ENCODE peak calls at places on chromosome 20, in five cellular contexts. W is RWPE2, G is fibroblast of mammary gland, Z is glutamatergic neuron, K is AG09319. F is an unnamed sample.
A peak's percentile ranks its signal among the peaks of the same experiment; 100 is the strongest.

GRCh38 chr20:11807070-11807741 is 110.5 kb upstream of the BTBD3 start:
- DNase-seq in G (peak; percentile 84), Z (no peak), W (no peak), K (peak; percentile 52), F (no peak)

GRCh38 chr20:14865169-14865568 is 527.8 kb upstream of the FLRT3 start:
- DNase-seq in W (no peak), K (no peak), G (peak; percentile 17), Z (no peak), F (no peak)

GRCh38 chr20:63177134-63177784 is 38.7 kb downstream of the YTHDF1 start:
- DNase-seq in K (no peak), G (no peak), W (no peak), Z (peak; percentile 87), F (no peak)

GRCh38 chr20:56752274-56752673 is 123.2 kb downstream of the TFAP2C start:
- DNase-seq in K (peak; percentile 58), G (no peak), Z (no peak), W (no peak), F (no peak)

GRCh38 chr20:43138061-43138860 is 51.4 kb downstream of the PTPRT start:
- DNase-seq in K (no peak), W (no peak), Z (no peak), G (no peak), F (no peak)

GRCh38 chr20:21509079-21509596 is 4.7 kb downstream of the NKX2-2 start:
- DNase-seq in K (no peak), G (no peak), W (no peak), Z (no peak), F (no peak)

GRCh38 chr20:36481380-36482043 is 59.8 kb upstream of the MYL9 start:
- DNase-seq in G (peak; percentile 44), K (no peak), Z (no peak), W (no peak), F (no peak)

GRCh38 chr20:11232249-11232648 is 558.5 kb upstream of the JAG1 start:
- DNase-seq in G (no peak), K (no peak), W (no peak), Z (no peak), F (no peak)

GRCh38 chr20:11502668-11503067 is 415.0 kb upstream of the BTBD3 start:
- DNase-seq in K (no peak), Z (no peak), W (no peak), G (no peak), F (no peak)

GRCh38 chr20:51636123-51636522 is 93.6 kb upstream of the NFATC2 start:
- DNase-seq in Z (no peak), G (no peak), K (no peak), W (peak; percentile 90), F (no peak)

GRCh38 chr20:32476684-32477593 is 108.2 kb downstream of the NOL4L start:
- DNase-seq in W (peak; percentile 76), G (no peak), Z (peak; percentile 20), K (no peak), F (peak; percentile 64)

GRCh38 chr20:36526521-36527011 is 14.8 kb upstream of the MYL9 start:
- DNase-seq in K (no peak), Z (no peak), G (no peak), W (no peak), F (no peak)

GRCh38 chr20:32513031-32513866 is 71.9 kb downstream of the NOL4L start:
- DNase-seq in W (peak; percentile 57), K (no peak), G (no peak), Z (peak; percentile 8), F (no peak)

GRCh38 chr20:32188376-32189122 is 19.0 kb downstream of the PLAGL2 start:
- DNase-seq in G (no peak), Z (no peak), W (peak; percentile 79), K (no peak), F (no peak)

GRCh38 chr20:34222208-34222607 is 19.0 kb upstream of the ASIP start:
- DNase-seq in W (no peak), K (peak; percentile 91), G (peak; percentile 98), Z (no peak), F (no peak)

GRCh38 chr20:23136893-23137745 is 51.0 kb upstream of the CD93 start:
- DNase-seq in G (no peak), K (no peak), W (peak; percentile 93), Z (no peak), F (no peak)

GRCh38 chr20:64080013-64080812 is at the start of gene OPRL1:
- DNase-seq in G (no peak), K (no peak), W (no peak), Z (no peak), F (no peak)

GRCh38 chr20:33554914-33555420 is 65.1 kb downstream of the CBFA2T2 start:
- DNase-seq in G (peak; percentile 95), K (peak; percentile 87), Z (no peak), W (no peak), F (no peak)

GRCh38 chr20:37498066-37498702 is 22.9 kb upstream of the NNAT start:
- DNase-seq in K (no peak), Z (no peak), G (no peak), W (no peak), F (no peak)

GRCh38 chr20:32583581-32584045 is 1.5 kb downstream of the NOL4L start:
- DNase-seq in G (no peak), W (no peak), Z (peak; percentile 76), K (no peak), F (no peak)

GRCh38 chr20:35652641-35653429 is 11.9 kb downstream of the CPNE1 start:
- DNase-seq in W (no peak), G (no peak), K (no peak), Z (no peak), F (no peak)

GRCh38 chr20:36466089-36466488 is 75.2 kb upstream of the MYL9 start:
- DNase-seq in W (no peak), G (no peak), Z (no peak), K (no peak), F (no peak)

DNA sequence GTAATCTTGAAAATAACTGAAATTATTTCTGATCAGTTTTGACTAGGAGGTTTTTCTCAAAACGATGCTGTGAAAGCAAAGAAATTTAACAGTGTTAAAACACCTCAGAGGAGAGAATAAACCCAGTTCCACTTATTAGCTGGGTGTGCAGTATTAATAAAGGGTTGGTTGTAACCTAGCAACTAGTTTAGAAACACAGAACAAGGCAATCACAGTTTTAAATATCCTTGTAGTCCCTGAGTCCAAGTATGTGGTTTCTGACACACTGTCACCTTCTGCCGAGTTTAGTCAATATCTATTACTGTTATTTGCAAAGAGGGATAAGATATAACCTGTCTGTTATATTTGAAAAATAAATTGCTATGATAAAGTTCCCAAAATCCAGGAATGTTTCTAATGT is 70.2 kb upstream of the INSM1 start:
- DNase-seq in W (no peak), Z (no peak), G (no peak), K (no peak), F (no peak)
- TF ChIP-seq CTCF in W (no peak), Z (no peak), G (no peak), K (no peak), F (no peak)

GRCh38 chr20:48672324-48672723 is 155.5 kb downstream of the PREX1 start:
- DNase-seq in G (no peak), K (no peak), W (no peak), Z (no peak), F (no peak)
- TF ChIP-seq CTCF in G (no peak), K (no peak), W (no peak), Z (no peak), F (no peak)

GRCh38 chr20:44800398-44801046 is 9.8 kb downstream of the RIMS4 start:
- DNase-seq in W (no peak), K (no peak), G (no peak), Z (peak; percentile 39), F (no peak)
- TF ChIP-seq CTCF in W (peak; percentile 45), K (peak; percentile 29), G (peak; percentile 20), Z (no peak), F (peak; percentile 63)

DNA sequence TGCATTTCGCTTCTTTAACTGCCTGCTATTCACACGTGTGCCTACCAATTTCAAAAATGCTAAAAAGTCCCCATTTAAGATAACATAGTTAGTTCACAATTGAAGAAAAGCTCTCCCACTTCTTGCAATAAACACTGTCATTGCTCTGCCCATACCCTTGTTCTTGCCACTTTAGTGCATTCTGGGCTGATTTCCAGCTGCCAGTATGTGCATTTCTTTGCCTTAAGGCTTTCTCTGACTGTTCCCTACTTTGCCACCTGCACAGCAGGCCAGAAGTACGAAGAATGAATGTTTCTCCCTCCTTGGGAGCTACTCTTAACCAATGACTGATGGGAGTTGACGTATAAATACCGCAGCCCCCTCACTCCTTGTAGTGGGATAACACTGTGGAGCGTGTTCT is 16.0 kb upstream of the ATRN start:
- DNase-seq in Z (no peak), K (no peak), W (no peak), G (no peak), F (no peak)
- TF ChIP-seq CTCF in Z (no peak), K (no peak), W (no peak), G (no peak), F (no peak)

DNA sequence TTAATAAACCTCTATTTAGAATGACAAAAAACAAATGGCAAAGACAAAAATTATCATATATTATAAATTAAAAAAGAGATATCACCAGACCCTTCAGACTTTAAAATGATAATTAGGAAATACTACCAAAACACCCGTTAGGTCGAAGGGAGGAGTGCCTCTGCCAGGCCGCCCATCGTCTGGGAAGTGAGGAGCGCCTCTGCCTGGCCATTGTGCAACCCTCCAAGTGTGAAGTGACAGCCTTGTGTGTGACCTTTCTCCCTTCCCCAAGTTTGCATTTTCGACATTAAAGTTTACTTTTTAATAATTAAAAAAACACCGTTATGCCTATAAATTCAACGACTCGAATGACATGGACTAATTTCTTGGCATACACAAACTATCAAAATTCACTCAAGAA is 64.5 kb upstream of the TASP1 start:
- DNase-seq in Z (no peak), K (no peak), W (no peak), G (no peak), F (no peak)
- TF ChIP-seq CTCF in Z (no peak), K (no peak), W (no peak), G (no peak), F (no peak)

GRCh38 chr20:24851346-24852019 is 97.6 kb upstream of the CST7 start:
- DNase-seq in G (no peak), Z (no peak), K (no peak), W (no peak), F (no peak)
- TF ChIP-seq CTCF in G (no peak), Z (no peak), K (no peak), W (no peak), F (no peak)

GRCh38 chr20:38550274-38550673 is 30.7 kb upstream of the ADIG start:
- DNase-seq in Z (no peak), G (no peak), K (no peak), W (no peak), F (no peak)
- TF ChIP-seq CTCF in Z (no peak), G (peak; percentile 17), K (no peak), W (peak; percentile 53), F (peak; percentile 36)

DNA sequence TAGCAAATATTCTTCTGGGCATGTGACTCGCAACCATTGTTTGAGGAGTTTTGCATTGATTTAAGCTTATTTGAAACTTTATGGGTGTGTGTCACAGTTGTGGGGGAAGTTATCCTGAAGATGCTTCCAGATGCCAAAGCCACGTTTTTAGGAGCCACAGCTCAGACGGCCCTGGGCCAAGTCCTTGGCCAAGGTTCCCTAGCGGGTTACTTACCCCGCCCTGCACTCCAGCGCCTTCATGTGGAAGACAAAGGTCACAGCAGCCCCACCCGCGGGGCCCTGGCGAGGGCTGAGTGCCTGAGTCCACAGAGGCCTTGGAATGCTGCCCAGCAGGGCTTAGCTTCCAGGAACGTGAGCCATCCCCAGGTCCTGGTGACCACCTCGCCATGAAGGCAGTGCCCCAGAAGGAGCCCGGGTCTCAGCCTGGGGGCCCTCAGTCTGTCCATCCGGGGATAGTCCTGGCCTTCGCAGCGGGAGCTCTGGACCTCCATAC is 308.3 kb downstream of the CDH4 start:
- DNase-seq in G (peak; percentile 79), W (no peak), Z (no peak), K (no peak), F (no peak)
- TF ChIP-seq CTCF in G (peak; percentile 37), W (peak; percentile 87), Z (no peak), K (no peak), F (no peak)

F was measured in chondrocyte.